ENCODE peak calls at places on chromosomes 11 and 22, in nine cellular contexts. R is GM23248; N is stomach; J is CD8-positive, alpha-beta memory T cell; K is esophagus squamous epithelium; C is mesendoderm; Z is cardiac fibroblast; G is HAP-1; L is thoracic aorta. E is an unnamed sample.

GRCh38 chr11:75816561-75817239 is 1.7 kb downstream of the UVRAG start:
- DNase-seq in L (no peak), K (no peak), G (peak), J (no peak), N (no peak), C (no peak), Z (peak), R (peak), E (no peak)

GRCh38 chr22:36454916-36455570 is 26.4 kb downstream of the TXN2 start:
- DNase-seq in N (peak), G (peak), R (peak), K (peak), J (peak), L (peak), Z (peak), C (peak), E (peak)

GRCh38 chr11:76793834-76794291 is 10.7 kb downstream of the TSKU start:
- DNase-seq in N (peak), L (no peak), K (no peak), Z (no peak), G (no peak), C (no peak), J (no peak), R (no peak), E (peak)

GRCh38 chr11:122062763-122063162 is 53.3 kb downstream of the BLID start:
- DNase-seq in N (no peak), Z (no peak), C (no peak), R (no peak), J (no peak), G (no peak), L (no peak), K (no peak), E (no peak)

GRCh38 chr22:24059793-24060192 is 48.7 kb downstream of the CABIN1 start:
- DNase-seq in Z (no peak), G (no peak), C (no peak), R (no peak), J (no peak), K (no peak), N (no peak), L (no peak), E (no peak)

GRCh38 chr11:6724013-6724412 is 40.9 kb upstream of the MRPL17 start:
- DNase-seq in G (no peak), N (no peak), C (no peak), L (no peak), K (no peak), J (no peak), Z (peak), R (no peak), E (no peak)

GRCh38 chr11:122439911-122440782 is 215.4 kb upstream of the UBASH3B start:
- DNase-seq in C (peak), K (no peak), R (peak), J (no peak), Z (peak), L (no peak), G (no peak), N (no peak), E (peak)

GRCh38 chr22:35838849-35839646 is 121.4 kb downstream of the APOL5 start:
- DNase-seq in L (no peak), G (peak), N (no peak), K (no peak), J (no peak), Z (peak), R (peak), C (peak), E (no peak)

GRCh38 chr11:57779275-57779674 is 17.7 kb downstream of the CTNND1 start:
- DNase-seq in L (no peak), R (peak), N (peak), C (peak), K (no peak), J (no peak), Z (peak), G (peak), E (no peak)

GRCh38 chr22:37818397-37819099 is 4.6 kb upstream of the GALR3 start:
- DNase-seq in K (no peak), N (peak), R (peak), C (peak), Z (peak), J (peak), L (no peak), G (no peak), E (peak)

GRCh38 chr11:70115778-70116177 is 37.7 kb downstream of the ANO1 start:
- DNase-seq in G (no peak), C (no peak), K (no peak), L (no peak), J (no peak), Z (no peak), N (no peak), R (no peak), E (no peak)

GRCh38 chr11:134126197-134126822 is 57.4 kb downstream of the JAM3 start:
- DNase-seq in Z (peak), J (no peak), N (no peak), G (no peak), R (peak), L (no peak), C (peak), K (no peak), E (peak)

GRCh38 chr11:35387341-35387982 is 31.9 kb downstream of the SLC1A2 start:
- DNase-seq in C (no peak), N (no peak), R (no peak), G (no peak), K (no peak), L (no peak), Z (peak), J (no peak), E (no peak)

GRCh38 chr11:126345759-126346585 is 9.5 kb upstream of the ST3GAL4 start:
- DNase-seq in Z (peak), G (no peak), J (no peak), R (peak), K (no peak), C (peak), N (no peak), L (no peak), E (no peak)

GRCh38 chr11:114970908-114971645 is 292.8 kb downstream of the NXPE2 start:
- DNase-seq in N (no peak), K (no peak), J (no peak), C (no peak), G (no peak), L (no peak), R (no peak), Z (no peak), E (no peak)

GRCh38 chr22:27228771-27229170 is 571.4 kb downstream of the MIAT start:
- DNase-seq in C (peak), R (no peak), Z (no peak), L (no peak), G (no peak), J (no peak), K (no peak), N (no peak), E (no peak)

GRCh38 chr11:47950396-47950795 is 30.0 kb upstream of the PTPRJ start:
- DNase-seq in K (no peak), G (no peak), C (no peak), L (no peak), R (no peak), J (peak), N (no peak), Z (peak), E (no peak)

GRCh38 chr11:130762342-130763037 is 153.8 kb downstream of the SNX19 start:
- DNase-seq in C (no peak), L (no peak), R (no peak), K (no peak), G (no peak), N (peak), Z (no peak), J (no peak), E (no peak)

GRCh38 chr11:100746448-100746847 is 59.4 kb downstream of the ARHGAP42 start:
- DNase-seq in Z (no peak), N (no peak), G (no peak), L (no peak), J (no peak), R (no peak), K (no peak), C (no peak), E (no peak)

GRCh38 chr11:40281055-40281580 is 1178.3 kb downstream of the LRRC4C start:
- DNase-seq in L (no peak), G (no peak), K (no peak), J (no peak), C (peak), Z (no peak), N (no peak), R (no peak), E (no peak)

GRCh38 chr22:26404851-26405357 is 24.2 kb upstream of the ASPHD2 start:
- DNase-seq in L (no peak), G (no peak), N (no peak), C (peak), K (no peak), R (peak), J (no peak), Z (no peak), E (no peak)

GRCh38 chr11:34679681-34680080 is 58.8 kb downstream of the EHF start:
- DNase-seq in Z (no peak), K (no peak), J (no peak), N (no peak), C (no peak), L (no peak), R (no peak), G (no peak), E (no peak)

GRCh38 chr22:50415426-50415825 is 59.4 kb downstream of the SBF1 start:
- DNase-seq in R (no peak), L (no peak), K (no peak), G (no peak), C (no peak), N (no peak), Z (no peak), J (no peak), E (no peak)

GRCh38 chr22:19722175-19722914 is 994 bp upstream of the GP1BB start:
- DNase-seq in J (no peak), L (no peak), G (no peak), N (no peak), K (no peak), Z (no peak), R (no peak), C (no peak), E (peak)

GRCh38 chr22:19722915-19723164 is 499 bp upstream of the GP1BB start:
- DNase-seq in J (no peak), C (no peak), R (no peak), N (no peak), G (no peak), L (no peak), Z (no peak), K (no peak), E (peak)

GRCh38 chr22:19724927-19725661 is 1.8 kb downstream of the GP1BB start:
- DNase-seq in L (no peak), J (no peak), G (no peak), K (no peak), C (no peak), N (no peak), Z (no peak), R (no peak), E (no peak)

GRCh38 chr22:19723990-19724827 is 870 bp downstream of the GP1BB start:
- DNase-seq in Z (no peak), N (no peak), C (peak), J (no peak), G (peak), R (no peak), K (no peak), L (no peak), E (peak)

GRCh38 chr22:19723165-19723989 is at the start of gene GP1BB:
- DNase-seq in Z (no peak), G (peak), N (peak), J (no peak), C (peak), R (no peak), K (no peak), L (no peak), E (peak)
- H3K4me3 ChIP-seq in Z (no peak), G (no peak), N (peak), J (peak), C (no peak), R (no peak), K (peak), L (no peak), E (peak)

GRCh38 chr11:27693398-27693797 is 6.9 kb downstream of the BDNF start:
- DNase-seq in J (no peak), R (no peak), N (no peak), K (no peak), G (no peak), Z (peak), C (no peak), L (no peak), E (no peak)

GRCh38 chr11:27696961-27697360 is 3.3 kb downstream of the BDNF start:
- DNase-seq in Z (peak), L (no peak), C (no peak), K (no peak), R (no peak), G (no peak), J (no peak), N (no peak), E (no peak)

GRCh38 chr11:27697679-27698275 is 2.5 kb downstream of the BDNF start:
- DNase-seq in K (no peak), Z (peak), C (no peak), G (no peak), L (no peak), N (no peak), J (no peak), R (peak), E (no peak)

GRCh38 chr11:27694992-27695391 is 5.3 kb downstream of the BDNF start:
- DNase-seq in N (no peak), G (no peak), L (no peak), C (no peak), R (peak), Z (peak), J (no peak), K (no peak), E (no peak)

DNA sequence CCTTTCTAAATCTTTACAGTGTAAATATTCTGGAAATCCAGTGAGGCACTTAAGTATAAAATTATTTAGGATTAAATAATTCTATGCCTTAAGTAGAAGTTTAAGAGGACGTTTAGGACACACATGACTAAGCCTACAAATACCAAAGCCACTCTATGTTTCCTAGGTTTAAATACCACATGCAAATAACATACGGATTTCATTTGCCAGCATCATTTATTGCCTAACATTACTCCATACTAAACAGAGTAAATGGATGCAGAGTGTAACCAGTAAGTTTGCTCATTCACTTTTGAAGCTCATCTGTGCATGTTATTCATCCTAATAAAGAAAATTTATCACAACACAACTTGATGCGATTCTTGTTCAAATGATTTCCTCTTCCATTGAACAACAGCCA is 4.1 kb downstream of the BDNF start:
- DNase-seq in R (peak), C (no peak), N (no peak), J (no peak), K (no peak), L (no peak), G (no peak), Z (peak), E (no peak)
- H3K4me3 ChIP-seq in R (peak), C (no peak), N (no peak), J (no peak), K (no peak), L (no peak), G (no peak), Z (no peak), E (no peak)

DNA sequence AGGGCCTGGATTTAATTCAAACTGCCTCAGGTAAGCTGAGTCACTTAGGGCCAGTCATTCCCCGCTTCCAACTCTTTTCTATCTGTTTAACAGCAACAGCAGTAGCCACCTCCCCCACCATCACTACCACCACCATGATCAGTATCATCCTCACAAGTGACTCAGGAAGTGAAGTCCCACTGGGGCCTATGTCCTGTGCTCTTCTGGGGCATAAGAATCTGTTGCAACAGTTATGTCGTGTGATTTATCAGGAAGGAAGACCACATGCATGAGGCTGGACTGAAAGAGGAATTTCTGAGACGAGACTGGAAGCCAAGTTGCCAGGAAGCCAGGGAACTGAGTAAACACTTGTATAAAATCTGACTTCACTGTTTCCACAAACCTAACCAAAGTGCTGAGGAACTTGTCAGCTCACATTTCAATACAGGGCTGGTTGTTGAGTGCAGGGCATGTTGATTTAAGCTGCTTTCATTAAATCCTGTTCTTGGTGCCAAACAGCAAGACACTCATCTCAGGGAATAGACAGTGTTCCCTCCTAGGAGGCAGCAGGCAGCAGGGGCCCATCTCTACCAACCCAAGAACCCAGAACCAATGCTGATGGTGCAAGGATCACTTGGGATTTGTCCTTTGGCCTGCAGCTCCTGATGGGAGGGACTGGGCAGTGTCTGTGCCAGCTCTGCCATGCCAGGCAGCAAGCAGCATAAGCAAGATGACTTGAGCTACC is 226.7 kb upstream of the NARS2 start:
- DNase-seq in K (no peak), J (no peak), G (no peak), R (peak), N (peak), L (peak), C (peak), Z (peak), E (no peak)
- H3K4me3 ChIP-seq in K (no peak), J (no peak), G (no peak), R (no peak), N (no peak), L (no peak), C (no peak), Z (no peak), E (no peak)

DNA sequence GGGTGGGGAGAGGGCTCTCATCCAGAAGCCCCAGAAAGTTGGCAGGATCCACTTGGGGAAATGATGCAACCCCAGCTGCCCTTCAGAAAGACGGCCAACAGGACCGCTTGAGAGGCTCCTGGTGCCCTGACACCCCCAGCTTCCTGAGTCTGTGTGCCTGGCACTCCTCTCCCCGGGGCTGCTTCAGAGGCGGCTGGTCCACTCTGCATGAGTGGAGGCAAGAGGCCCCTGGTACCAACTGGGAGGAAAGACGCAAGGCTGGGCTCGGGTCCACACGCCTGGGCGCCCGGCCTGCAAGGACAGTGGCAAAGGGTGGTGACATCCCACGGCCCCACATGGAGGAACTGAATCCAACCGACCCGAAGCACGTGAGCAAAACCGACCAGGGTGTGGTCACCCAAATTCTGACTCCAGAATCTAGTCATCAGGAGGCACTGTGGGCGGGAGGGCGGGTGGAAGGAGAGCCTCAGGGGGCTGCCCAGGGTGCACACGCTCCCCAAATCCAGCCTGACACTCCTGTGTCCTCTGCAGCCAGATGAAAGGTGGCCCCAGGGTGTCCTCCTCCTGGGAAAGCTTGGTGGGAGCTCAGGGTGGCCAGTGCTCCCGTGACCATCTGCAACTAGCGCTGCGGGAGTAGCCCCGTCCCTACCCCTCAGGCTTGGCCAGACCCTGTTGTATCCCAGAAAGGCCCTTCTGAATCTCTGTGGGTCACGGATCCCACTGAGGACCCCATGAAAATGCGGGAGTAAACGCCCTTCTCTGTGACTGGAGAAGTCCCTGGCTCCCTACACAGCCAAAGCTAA is 3.7 kb downstream of the RNH1 start:
- DNase-seq in N (no peak), J (no peak), R (peak), L (no peak), Z (peak), K (no peak), C (no peak), G (no peak), E (no peak)
- H3K4me3 ChIP-seq in N (peak), J (no peak), R (peak), L (peak), Z (peak), K (peak), C (no peak), G (no peak), E (no peak)